ENCODE peak calls at places on chromosomes 5 and 9, in four cellular contexts. N is uterus, P is foreskin fibroblast, F is neuronal stem cell. U is an unnamed sample.

GRCh38 chr5:59206132-59206581 is 623.3 kb downstream of the RAB3C start:
- DNase-seq in N (no peak), F (no peak), P (peak), U (no peak)

GRCh38 chr9:101235105-101235866 is 149.5 kb downstream of the BAAT start:
- DNase-seq in N (no peak), P (no peak), F (peak), U (no peak)

GRCh38 chr9:32345243-32345642 is 39.2 kb upstream of the ACO1 start:
- DNase-seq in N (no peak), P (no peak), F (no peak), U (no peak)

GRCh38 chr5:137887831-137888230 is 1.4 kb upstream of the PKD2L2 start:
- DNase-seq in P (no peak), N (no peak), F (no peak), U (no peak)

GRCh38 chr5:31361234-31361633 is 167.7 kb downstream of the CDH6 start:
- DNase-seq in P (peak), N (peak), F (no peak), U (no peak)

GRCh38 chr5:171129308-171129707 is 179.7 kb upstream of the TLX3 start:
- DNase-seq in F (no peak), P (no peak), N (no peak), U (no peak)

GRCh38 chr5:178304761-178305645 is 72.4 kb upstream of the PHYKPL start:
- DNase-seq in P (no peak), N (no peak), F (no peak), U (no peak)

GRCh38 chr9:116646661-116647514 is 40.2 kb upstream of the TRIM32 start:
- DNase-seq in N (no peak), F (peak), P (peak), U (no peak)

GRCh38 chr5:52727568-52727967 is 60.1 kb upstream of the ITGA1 start:
- DNase-seq in N (peak), F (no peak), P (peak), U (peak)

GRCh38 chr9:36276840-36277239 is 18.6 kb upstream of the GNE start:
- DNase-seq in N (no peak), P (peak), F (no peak), U (no peak)
- H3K4me3 ChIP-seq in N (no peak), P (peak), F (no peak), U (no peak)

GRCh38 chr5:151925396-151925750 is 722 bp upstream of the GLRA1 start:
- DNase-seq in P (no peak), N (no peak), F (no peak), U (no peak)
- H3K4me3 ChIP-seq in P (no peak), N (no peak), F (no peak), U (no peak)

GRCh38 chr5:36066001-36066539 is 612 bp downstream of the UGT3A2 start:
- DNase-seq in F (no peak), N (no peak), P (no peak), U (no peak)
- H3K4me3 ChIP-seq in F (peak), N (no peak), P (no peak), U (no peak)

DNA sequence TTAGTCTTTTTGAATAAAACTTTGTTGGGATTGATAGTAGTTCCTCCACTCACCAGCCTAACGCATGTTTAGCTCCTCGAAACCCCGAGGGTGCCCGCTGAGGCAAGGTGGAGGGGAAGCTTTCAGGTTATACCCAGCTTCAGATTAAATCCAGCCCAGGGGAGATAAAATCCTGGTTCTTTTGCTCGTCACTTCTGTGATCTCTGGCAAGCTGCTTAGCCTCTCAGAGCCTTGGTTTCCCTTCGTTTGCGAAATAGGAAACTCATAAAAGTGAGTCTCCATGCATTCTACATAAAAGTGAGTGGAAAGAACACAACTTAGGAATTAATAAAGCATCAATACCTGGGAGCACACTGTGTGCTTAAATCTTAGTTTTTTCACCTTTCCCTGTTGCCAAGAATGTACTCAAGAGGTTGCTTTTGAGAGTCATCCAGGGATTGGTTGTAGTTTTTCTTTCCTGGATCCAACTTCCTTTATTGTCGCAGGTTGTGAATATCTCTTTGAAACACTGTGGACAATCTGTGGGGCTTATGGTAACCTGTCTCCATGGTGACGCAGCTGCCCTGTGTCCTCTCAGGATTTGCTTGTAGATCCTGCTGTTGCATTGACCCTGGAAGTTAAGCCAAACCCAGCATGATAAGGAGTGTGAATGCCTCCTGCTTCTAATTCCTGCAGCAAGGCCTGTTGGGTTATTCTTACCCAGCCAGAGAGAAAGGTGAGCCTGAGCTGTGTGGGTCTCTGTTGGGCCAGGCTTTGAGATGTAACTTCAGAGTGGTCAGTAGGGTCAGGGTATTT is 2.0 kb downstream of the GALNT12 start:
- DNase-seq in P (no peak), F (peak), N (no peak), U (no peak)
- H3K4me3 ChIP-seq in P (no peak), F (no peak), N (no peak), U (no peak)

DNA sequence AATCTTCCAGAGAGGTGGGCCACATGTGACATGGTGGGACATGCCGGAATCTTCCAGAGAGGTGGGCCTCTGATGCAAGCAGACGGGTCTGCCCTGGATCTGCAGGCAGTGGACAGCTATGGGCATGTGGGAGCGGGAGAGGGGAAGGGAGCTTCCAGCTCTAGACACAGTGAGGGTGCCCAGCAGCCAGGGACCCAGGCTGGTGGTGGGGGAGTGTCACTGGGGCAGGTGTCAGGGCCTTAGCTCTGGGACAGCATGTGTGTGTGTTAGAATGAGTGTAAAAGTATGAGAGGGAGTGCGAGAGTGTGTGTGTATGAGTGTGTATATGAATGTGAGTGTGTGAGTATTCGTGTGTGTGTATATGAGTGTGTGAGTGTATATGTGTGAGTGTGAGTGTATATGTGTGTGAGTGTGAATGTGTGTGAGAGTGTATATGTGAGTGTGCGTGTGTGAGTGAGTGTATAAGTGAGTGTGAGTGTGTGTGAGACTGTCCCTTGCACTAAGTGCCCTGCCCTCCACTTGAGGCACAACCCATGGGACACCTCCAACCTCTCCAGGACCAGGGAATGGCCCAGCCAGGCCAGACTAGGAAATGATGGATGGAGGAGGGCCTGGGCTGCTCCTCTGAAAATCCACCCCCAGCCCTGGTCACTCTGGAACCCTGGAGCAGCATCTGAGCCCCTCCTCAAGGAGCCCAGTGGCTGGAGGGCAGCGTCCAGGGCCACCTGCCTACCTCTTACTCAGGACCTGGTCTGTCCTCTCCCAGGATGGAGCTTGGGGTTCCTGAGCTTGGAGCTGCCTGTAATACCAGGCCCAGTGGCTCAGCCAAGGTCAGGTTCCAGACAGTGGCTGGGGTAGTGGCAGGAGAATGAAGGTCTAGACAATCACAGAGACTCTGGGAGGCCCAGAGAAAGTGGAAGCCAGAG is 122.2 kb downstream of the C9orf50 start:
- DNase-seq in P (no peak), F (no peak), N (no peak), U (no peak)
- H3K4me3 ChIP-seq in P (peak), F (no peak), N (peak), U (no peak)

DNA sequence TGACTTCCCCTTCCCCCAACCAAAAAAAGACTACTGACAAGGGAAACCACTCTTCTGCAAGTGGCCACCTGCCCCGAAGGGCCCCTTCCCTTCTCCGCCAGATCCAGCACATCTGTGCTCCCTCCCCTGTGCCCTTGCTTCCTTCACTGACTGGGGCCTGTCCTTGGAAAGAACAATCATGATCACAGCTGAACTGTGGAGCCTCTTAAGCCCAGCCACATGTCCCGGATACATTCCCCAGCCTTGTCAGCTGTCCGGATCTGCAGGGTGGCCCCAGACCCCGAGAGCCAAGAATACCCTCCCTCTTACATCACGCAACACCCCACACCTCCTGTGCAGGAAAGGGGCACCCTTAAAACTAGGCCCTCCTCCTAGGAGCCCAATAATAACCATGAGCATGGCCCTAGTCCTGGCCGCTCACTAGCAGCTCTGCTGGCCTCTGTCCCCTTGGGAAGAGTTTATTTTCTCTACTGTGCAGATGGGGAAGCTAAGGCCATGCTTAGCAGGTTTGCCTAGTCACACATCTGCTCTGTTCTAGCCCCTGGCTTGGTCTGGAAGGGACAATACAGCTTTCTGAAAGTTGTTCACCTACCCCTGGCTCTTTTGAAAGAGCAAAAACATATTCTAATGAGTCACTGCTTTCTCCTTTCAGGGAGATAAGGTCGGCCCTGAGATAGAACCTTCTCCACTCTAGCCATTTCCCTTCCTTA is 3.8 kb downstream of the SPRY4 start:
- DNase-seq in N (no peak), F (peak), P (peak), U (no peak)
- H3K4me3 ChIP-seq in N (no peak), F (peak), P (peak), U (no peak)

GRCh38 chr5:136619556-136619955 is 254.2 kb upstream of the TRPC7 start:
- DNase-seq in F (no peak), N (no peak), P (no peak), U (no peak)
- H3K4me3 ChIP-seq in F (no peak), N (no peak), P (no peak), U (no peak)

DNA sequence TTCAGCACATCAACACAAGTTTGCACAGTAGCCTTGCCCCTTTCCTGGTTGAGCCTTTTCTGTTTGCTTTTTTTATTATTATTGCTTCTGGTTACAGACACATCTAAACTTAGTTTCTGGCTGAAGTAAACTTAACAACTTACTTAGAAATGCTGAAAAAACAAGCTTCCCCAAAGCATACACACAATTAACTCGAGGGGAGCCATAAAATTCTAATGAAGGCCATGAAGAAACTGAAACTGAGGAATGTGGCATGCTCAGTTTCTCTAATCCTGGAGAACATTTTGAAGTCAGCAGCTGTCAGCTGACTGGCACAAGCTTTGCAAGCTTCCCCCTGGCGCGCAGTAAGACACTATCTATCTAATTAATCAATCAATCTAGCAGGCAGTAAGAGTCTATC is 3.7 kb downstream of the MYO10 start:
- DNase-seq in P (no peak), N (no peak), F (no peak), U (no peak)
- H3K4me3 ChIP-seq in P (no peak), N (no peak), F (no peak), U (no peak)

U was measured in lower leg skin.